ENCODE peak calls at places on chromosome 10, in five cellular contexts. K, Z, Y, E and V are unnamed samples. For H3K4me1 and H3K9me3, the result is how much of the 10 kb centered on the place peaks cover.

GRCh38 chr10:35451103-35452016 is 115.1 kb downstream of the CCNY start:
- DNase-seq in E (no peak), Y (no peak), K (no peak), Z (no peak), V (no peak)

GRCh38 chr10:56360583-56360966 is 484 bp downstream of the ZWINT start:
- DNase-seq in K (no peak), Y (no peak), E (no peak), Z (no peak), V (no peak)

GRCh38 chr10:43945908-43946307 is 297.2 kb upstream of the ZNF32 start:
- DNase-seq in Z (no peak), E (no peak), K (no peak), Y (no peak), V (no peak)

GRCh38 chr10:31689233-31689632 is 239.4 kb downstream of the ARHGAP12 start:
- DNase-seq in E (no peak), Y (no peak), Z (no peak), K (no peak), V (no peak)

GRCh38 chr10:35848412-35848811 is 206.3 kb upstream of the FZD8 start:
- DNase-seq in Z (no peak), K (no peak), Y (no peak), E (no peak), V (no peak)

GRCh38 chr10:69335063-69335587 is 56.8 kb downstream of the HK1 start:
- DNase-seq in K (no peak), Y (peak), E (peak), Z (no peak), V (no peak)

GRCh38 chr10:30762620-30763019 is 133.1 kb upstream of the LYZL2 start:
- DNase-seq in K (no peak), Z (no peak), Y (no peak), E (no peak), V (no peak)

GRCh38 chr10:36188461-36188860 is 546.4 kb upstream of the FZD8 start:
- DNase-seq in Y (no peak), K (no peak), E (no peak), Z (no peak), V (no peak)

GRCh38 chr10:11525503-11525902 is 85.9 kb downstream of the USP6NL start:
- DNase-seq in K (peak), Z (no peak), E (no peak), Y (no peak), V (no peak)

GRCh38 chr10:67790534-67791408 is 47.2 kb downstream of the DNAJC12 start:
- DNase-seq in Z (no peak), K (no peak), Y (no peak), E (no peak), V (no peak)

GRCh38 chr10:61942997-61943457 is 41.5 kb downstream of the ARID5B start:
- DNase-seq in K (no peak), E (no peak), Z (no peak), Y (no peak), V (peak)

GRCh38 chr10:66982792-66983481 is 57.1 kb downstream of the LRRTM3 start:
- DNase-seq in Y (no peak), Z (no peak), E (no peak), K (no peak), V (no peak)

GRCh38 chr10:65183236-65183635 is 1662.0 kb downstream of the REEP3 start:
- DNase-seq in Y (no peak), E (no peak), K (no peak), Z (no peak), V (no peak)

GRCh38 chr10:22622242-22622806 is 92.1 kb downstream of the PIP4K2A start:
- DNase-seq in K (no peak), E (no peak), Z (no peak), Y (no peak), V (no peak)

GRCh38 chr10:22624289-22624738 is 90.1 kb downstream of the PIP4K2A start:
- DNase-seq in Y (no peak), Z (no peak), E (peak), K (no peak), V (no peak)

GRCh38 chr10:22621726-22622125 is 92.7 kb downstream of the PIP4K2A start:
- DNase-seq in Y (no peak), E (no peak), Z (no peak), K (no peak), V (no peak)

GRCh38 chr10:22625511-22626288 is 88.7 kb downstream of the PIP4K2A start:
- DNase-seq in Z (no peak), Y (no peak), K (no peak), E (no peak), V (no peak)

DNA sequence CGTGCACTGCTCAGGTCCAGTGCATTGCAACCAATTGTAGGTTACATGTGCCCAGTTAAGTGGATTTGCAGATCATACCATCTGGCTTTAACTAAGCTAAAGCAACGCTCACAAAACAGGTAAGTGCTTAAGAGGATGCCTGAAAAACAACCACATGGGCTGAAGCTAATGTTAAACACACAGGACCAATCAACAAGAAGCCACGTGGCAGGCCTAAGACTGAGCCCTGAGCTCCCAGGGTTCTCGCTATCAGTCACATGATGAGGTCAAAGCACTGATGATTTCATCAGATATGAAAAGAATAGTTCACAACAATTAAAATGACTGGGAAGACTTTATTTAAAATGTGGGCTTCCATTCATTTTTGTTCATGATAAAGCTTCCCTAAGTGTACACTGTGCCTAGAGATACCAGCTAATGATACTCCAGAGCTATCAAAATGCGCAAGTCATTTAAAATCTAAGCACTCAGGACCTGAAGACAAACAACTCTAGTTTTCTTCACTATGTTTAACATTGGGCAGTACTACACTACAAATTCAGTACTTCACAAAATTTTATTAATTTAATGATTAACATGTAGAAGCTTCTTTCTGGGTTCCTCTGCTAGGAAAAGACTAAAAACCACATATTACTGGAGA is 90.6 kb downstream of the PIP4K2A start:
- DNase-seq in K (no peak), Z (no peak), Y (no peak), E (peak), V (no peak)
- H3K4me1 ChIP-seq in K (under half), Z (under half), Y (under half), E (under half), V (half or more)

GRCh38 chr10:133511408-133511807 is 15.8 kb upstream of the CYP2E1 start:
- DNase-seq in E (no peak), Y (no peak), K (no peak), Z (no peak), V (no peak)

GRCh38 chr10:133520193-133520738 is 6.9 kb upstream of the CYP2E1 start:
- DNase-seq in K (peak), Y (peak), Z (peak), E (peak), V (peak)

GRCh38 chr10:133515471-133515870 is 11.7 kb upstream of the CYP2E1 start:
- DNase-seq in Z (no peak), Y (no peak), E (no peak), K (no peak), V (no peak)

GRCh38 chr10:133511907-133512528 is 15.1 kb upstream of the CYP2E1 start:
- DNase-seq in Z (no peak), E (no peak), Y (no peak), K (no peak), V (no peak)

DNA sequence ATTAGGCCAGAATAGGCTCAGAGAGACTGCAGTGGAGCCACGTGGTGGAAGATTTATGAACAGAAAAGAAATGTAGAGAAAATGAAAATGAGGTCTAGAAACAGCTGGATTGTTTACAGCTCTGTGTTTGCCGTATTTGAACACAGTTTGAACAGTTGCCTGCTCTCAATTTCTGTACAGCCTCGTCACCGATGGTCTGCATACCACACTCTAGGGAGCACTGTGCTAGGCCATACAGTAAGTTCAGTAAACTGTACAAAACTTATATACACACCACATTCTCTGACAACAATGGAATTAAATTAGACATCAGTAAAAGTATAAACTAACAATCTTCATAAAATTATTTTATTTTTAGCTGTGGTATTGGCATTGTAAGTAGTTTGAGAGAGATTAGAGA is 11.1 kb upstream of the CYP2E1 start:
- DNase-seq in Y (no peak), Z (no peak), K (no peak), E (no peak), V (no peak)
- H3K9me3 ChIP-seq in Y (under half), Z (under half), K (under half), E (under half), V (under half)

GRCh38 chr10:6300106-6300783 is 97.5 kb downstream of the PFKFB3 start:
- DNase-seq in E (no peak), Z (no peak), K (no peak), Y (peak), V (peak)
- H3K27ac ChIP-seq in E (no peak), Z (peak), K (no peak), Y (no peak), V (no peak)

GRCh38 chr10:76971565-76972170 is 665.9 kb downstream of the KCNMA1 start:
- DNase-seq in K (no peak), Y (no peak), Z (no peak), E (no peak), V (no peak)
- H3K4me1 ChIP-seq in K (under half), Y (under half), Z (under half), E (under half), V (under half)

GRCh38 chr10:100642295-100642994 is 102.9 kb upstream of the PAX2 start:
- DNase-seq in E (no peak), Y (no peak), K (no peak), Z (no peak), V (no peak)

GRCh38 chr10:100634034-100634433 is 98.3 kb downstream of the HIF1AN start:
- DNase-seq in K (no peak), Y (no peak), E (no peak), Z (no peak), V (no peak)

GRCh38 chr10:100632027-100632426 is 96.3 kb downstream of the HIF1AN start:
- DNase-seq in Y (no peak), K (no peak), Z (no peak), E (no peak), V (no peak)

GRCh38 chr10:100636848-100637553 is 101.3 kb downstream of the HIF1AN start:
- DNase-seq in Z (no peak), Y (no peak), K (no peak), E (peak), V (no peak)

DNA sequence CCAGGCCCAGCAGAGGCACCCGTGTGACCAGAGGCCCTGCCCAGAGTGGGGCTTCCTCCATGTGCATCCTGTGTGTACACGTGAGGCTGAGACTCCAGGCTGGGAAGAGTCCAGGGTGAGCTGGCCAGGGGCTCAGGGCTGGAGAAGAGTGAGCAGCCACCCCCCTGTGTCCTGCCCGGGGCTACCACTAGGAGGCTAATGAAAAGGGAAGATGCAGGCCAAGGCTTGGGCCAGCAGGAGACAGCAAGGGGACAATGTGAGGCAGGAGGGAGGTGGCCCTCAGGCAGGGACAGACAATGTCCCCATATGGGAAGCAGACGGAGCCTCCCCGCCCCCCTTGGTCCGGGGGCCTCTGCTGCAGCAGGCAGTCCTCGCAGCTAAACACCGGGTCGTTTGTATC is 102.0 kb downstream of the HIF1AN start:
- DNase-seq in E (peak), Z (no peak), K (no peak), Y (no peak), V (no peak)
- H3K9me3 ChIP-seq in E (under half), Z (under half), K (under half), Y (under half), V (under half)

DNA sequence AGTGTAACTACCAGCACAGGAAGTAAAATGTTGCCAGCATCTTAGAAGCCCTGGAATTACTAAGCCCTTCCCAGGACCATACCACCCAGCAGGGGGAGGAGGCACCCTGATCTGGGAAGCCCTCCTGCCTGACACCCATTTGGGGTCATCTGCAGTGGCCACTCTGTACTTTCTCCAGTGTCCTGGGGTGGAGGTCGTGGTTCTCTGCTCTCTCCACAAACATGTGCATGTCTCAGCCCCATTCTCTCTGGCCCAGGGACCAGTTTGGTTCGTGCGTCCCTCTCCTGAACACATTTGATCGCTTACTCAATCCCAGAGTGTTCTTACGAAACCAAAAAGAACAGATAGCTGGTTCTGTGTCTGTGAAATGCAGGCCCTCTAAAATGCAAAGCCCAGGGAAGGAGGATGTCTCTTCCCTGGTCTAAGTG is 9.4 kb upstream of the LRRC27 start:
- DNase-seq in Z (no peak), K (no peak), E (no peak), Y (no peak), V (no peak)
- H3K27ac ChIP-seq in Z (no peak), K (no peak), E (no peak), Y (no peak), V (no peak)

DNA sequence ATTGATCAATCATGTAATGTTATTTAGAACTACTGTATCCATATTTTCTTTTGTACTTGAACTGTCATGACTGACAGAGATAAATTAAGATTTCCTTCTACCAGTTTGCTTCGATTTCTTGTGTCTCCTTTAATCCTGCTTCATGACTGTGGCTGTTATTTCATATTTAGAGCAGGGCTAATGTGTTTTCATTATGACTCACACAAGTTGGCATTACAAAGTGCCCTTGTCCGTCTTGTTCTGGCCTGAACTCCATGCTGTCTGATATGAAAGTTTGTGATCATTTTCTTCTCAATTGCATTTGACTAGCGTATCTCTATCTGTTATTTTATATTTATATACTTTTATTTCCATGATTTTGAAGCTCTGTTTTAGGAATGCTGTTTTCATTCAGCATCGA is 344.1 kb upstream of the PRKCQ start:
- DNase-seq in Z (no peak), K (no peak), E (no peak), Y (no peak), V (no peak)
- H3K4me1 ChIP-seq in Z (under half), K (under half), E (under half), Y (under half), V (half or more)

DNA sequence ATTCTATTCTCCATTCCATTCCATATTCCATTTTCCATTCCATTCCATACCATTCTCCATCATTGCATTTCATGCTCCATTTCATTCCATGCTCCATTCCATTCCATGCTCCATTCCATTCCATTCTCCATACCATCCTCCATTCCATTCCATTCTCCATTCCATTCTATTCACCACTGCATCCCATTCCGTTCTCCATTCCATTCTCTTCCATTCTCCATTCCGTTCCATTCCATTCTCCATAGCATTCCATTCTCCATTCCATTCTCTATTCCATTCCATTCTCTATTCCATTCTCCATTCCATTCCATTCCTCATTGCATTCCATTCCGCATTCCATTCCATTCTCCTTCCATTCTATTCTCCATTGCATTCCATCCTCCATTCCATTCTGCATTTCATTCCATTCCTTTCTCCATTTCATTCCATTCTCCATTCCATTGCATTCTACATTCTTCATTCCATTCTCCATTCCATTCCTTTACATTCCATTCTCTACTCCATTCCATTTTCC is 84.0 kb downstream of the NSUN6 start:
- DNase-seq in E (no peak), Y (no peak), Z (no peak), K (no peak), V (no peak)
- H3K9me3 ChIP-seq in E (under half), Y (under half), Z (under half), K (under half), V (under half)